ENCODE peak calls at places on chromosomes 6 and 20, in seven cellular contexts. P is CD8-positive, alpha-beta memory T cell; C is AML-193; L is amniotic stem cell; S is activated T-helper 1 cell treated with Interleukin-2 at 50 U/mL for 16 hours; A is fibroblast of pulmonary artery; N is GM19239. E is an unnamed sample.

GRCh38 chr6:157763129-157763893 is 59.7 kb upstream of the SNX9 start:
- DNase-seq in S (no peak), L (peak), C (no peak), P (no peak), A (peak), N (no peak), E (no peak)

GRCh38 chr6:19837511-19838441 is 606 bp downstream of the ID4 start:
- DNase-seq in A (peak), C (no peak), S (no peak), N (no peak), L (peak), P (no peak), E (no peak)

GRCh38 chr20:4071177-4071723 is 55.9 kb upstream of the RNF24 start:
- DNase-seq in A (no peak), P (no peak), C (no peak), S (no peak), N (no peak), L (no peak), E (no peak)

GRCh38 chr6:27287751-27288135 is 24.3 kb downstream of the POM121L2 start:
- DNase-seq in P (no peak), S (no peak), C (no peak), A (no peak), N (no peak), L (no peak), E (no peak)

GRCh38 chr6:132648356-132648755 is 10.6 kb downstream of the TAAR1 start:
- DNase-seq in C (peak), N (no peak), P (no peak), S (no peak), L (no peak), A (peak), E (no peak)

GRCh38 chr20:63968928-63969760 is 586 bp downstream of the ZNF512B start:
- DNase-seq in C (no peak), P (peak), N (peak), S (no peak), A (no peak), L (no peak), E (no peak)

GRCh38 chr6:64777941-64778785 is 928.9 kb downstream of the EYS start:
- DNase-seq in A (peak), L (no peak), P (no peak), C (no peak), S (no peak), N (no peak), E (no peak)

GRCh38 chr20:38873050-38873581 is 53.1 kb upstream of the FAM83D start:
- DNase-seq in N (peak), L (no peak), C (no peak), S (peak), P (peak), A (no peak), E (no peak)